ENCODE peak calls at places on chromosomes 4 and X, in seven cellular contexts. Q, C, F, W, J, L and N are unnamed samples. For H3K4me1 and H3K36me3, the result is how much of the 10 kb centered on the place peaks cover.

GRCh38 chr4:130288576-130288975 is 1192.6 kb downstream of the C4orf33 start:
- DNase-seq in Q (no peak), C (no peak), F (no peak), W (no peak), J (no peak), L (no peak), N (no peak)

GRCh38 chr4:13917010-13917409 is 289.5 kb upstream of the BOD1L1 start:
- DNase-seq in Q (peak), C (no peak), F (peak), W (no peak), J (no peak), L (no peak), N (no peak)

GRCh38 chrX:119234931-119235555 is 1.0 kb upstream of the PGRMC1 start:
- DNase-seq in Q (no peak), C (no peak), F (peak), W (peak), J (no peak), L (no peak), N (no peak)

GRCh38 chrX:127038065-127038464 is 218.5 kb downstream of the PRR32 start:
- DNase-seq in Q (no peak), C (no peak), F (no peak), W (no peak), J (no peak), L (peak), N (no peak)

GRCh38 chrX:102067966-102068723 is 57.3 kb upstream of the TCEAL2 start:
- DNase-seq in Q (no peak), C (peak), F (peak), W (no peak), J (no peak), L (peak), N (peak)

GRCh38 chrX:42096262-42096939 is 173.0 kb upstream of the CASK start:
- DNase-seq in Q (peak), C (no peak), F (peak), W (no peak), J (no peak), L (peak), N (no peak)

GRCh38 chr4:1402516-1403101 is 3.6 kb downstream of the NKX1-1 start:
- DNase-seq in Q (no peak), C (no peak), F (no peak), W (no peak), J (peak), L (no peak), N (no peak)

GRCh38 chrX:48918303-48918643 is 551 bp downstream of the PIM2 start:
- DNase-seq in Q (no peak), C (no peak), F (no peak), W (no peak), J (no peak), L (no peak), N (no peak)

GRCh38 chr4:11472535-11472934 is 43.8 kb upstream of the HS3ST1 start:
- DNase-seq in Q (no peak), C (no peak), F (no peak), W (no peak), J (no peak), L (no peak), N (no peak)

GRCh38 chr4:71691416-71692073 is 92.3 kb downstream of the GC start:
- DNase-seq in Q (no peak), C (no peak), F (no peak), W (no peak), J (no peak), L (no peak), N (no peak)

GRCh38 chr4:166546009-166546408 is 673.0 kb downstream of the TLL1 start:
- DNase-seq in Q (no peak), C (no peak), F (no peak), W (no peak), J (no peak), L (no peak), N (no peak)

GRCh38 chrX:138748480-138748879 is 37.0 kb upstream of the FGF13 start:
- DNase-seq in Q (no peak), C (no peak), F (peak), W (no peak), J (no peak), L (peak), N (no peak)

GRCh38 chrX:155263854-155264628 is at the start of gene RAB39B:
- DNase-seq in Q (peak), C (peak), F (peak), W (peak), J (peak), L (peak), N (peak)

GRCh38 chrX:134453631-134454030 is 6.3 kb upstream of the HPRT1 start:
- DNase-seq in Q (no peak), C (no peak), F (no peak), W (no peak), J (no peak), L (no peak), N (no peak)

GRCh38 chr4:37661643-37662221 is 24.4 kb downstream of the RELL1 start:
- DNase-seq in Q (peak), C (no peak), F (no peak), W (no peak), J (no peak), L (no peak), N (no peak)

GRCh38 chrX:118756111-118756510 is 28.7 kb downstream of the IL13RA1 start:
- DNase-seq in Q (peak), C (no peak), F (peak), W (no peak), J (no peak), L (no peak), N (no peak)

GRCh38 chrX:123223859-123224258 is 39.8 kb downstream of the GRIA3 start:
- DNase-seq in Q (no peak), C (no peak), F (no peak), W (no peak), J (no peak), L (no peak), N (no peak)

GRCh38 chrX:73563740-73564073 is 710 bp downstream of the CHIC1 start:
- DNase-seq in Q (peak), C (no peak), F (no peak), W (no peak), J (no peak), L (no peak), N (no peak)

GRCh38 chr4:163592207-163592606 is 97.7 kb downstream of the TMA16 start:
- DNase-seq in Q (no peak), C (no peak), F (no peak), W (no peak), J (no peak), L (no peak), N (no peak)

GRCh38 chrX:80765226-80765625 is 44.5 kb downstream of the BRWD3 start:
- DNase-seq in Q (peak), C (no peak), F (peak), W (no peak), J (no peak), L (peak), N (no peak)

GRCh38 chr4:3183008-3183407 is 66.0 kb upstream of the MSANTD1 start:
- DNase-seq in Q (no peak), C (no peak), F (no peak), W (no peak), J (no peak), L (no peak), N (peak)

GRCh38 chr4:18850763-18851331 is 829.3 kb upstream of the LCORL start:
- DNase-seq in Q (no peak), C (no peak), F (no peak), W (no peak), J (no peak), L (no peak), N (no peak)

GRCh38 chrX:23103546-23103945 is 103.8 kb downstream of the DDX53 start:
- DNase-seq in Q (no peak), C (no peak), F (no peak), W (no peak), J (no peak), L (no peak), N (no peak)

GRCh38 chrX:104833401-104833800 is 267.4 kb downstream of the IL1RAPL2 start:
- DNase-seq in Q (peak), C (no peak), F (no peak), W (no peak), J (no peak), L (no peak), N (no peak)

GRCh38 chrX:40081679-40082068 is 16.1 kb downstream of the BCOR start:
- DNase-seq in Q (no peak), C (no peak), F (no peak), W (no peak), J (no peak), L (no peak), N (no peak)
- H3K4me1 ChIP-seq in Q (under half), C (under half), F (under half), W (under half), J (under half), L (under half), N (half or more)

DNA sequence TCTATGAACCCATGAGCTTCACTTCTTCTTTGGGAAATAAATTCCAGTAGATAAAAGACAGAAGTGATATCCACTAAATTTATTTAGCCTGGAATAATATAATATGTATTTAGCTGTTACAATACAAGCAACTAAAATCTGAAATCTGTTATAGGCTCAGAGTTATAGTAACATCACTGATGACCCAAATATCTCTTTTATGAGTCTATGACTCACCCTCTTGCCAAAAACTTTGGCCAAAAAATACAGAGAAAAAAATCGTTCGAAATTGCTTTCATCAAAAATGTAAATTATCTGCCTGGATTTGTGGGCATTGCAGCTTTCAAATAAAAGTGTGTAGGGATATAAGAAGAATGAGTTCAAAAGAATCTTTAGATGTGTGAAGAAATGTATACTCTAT is 89.4 kb upstream of the DKK2 start:
- DNase-seq in Q (no peak), C (no peak), F (no peak), W (no peak), J (no peak), L (no peak), N (no peak)
- H3K4me3 ChIP-seq in Q (no peak), C (no peak), F (no peak), W (no peak), J (no peak), L (no peak), N (no peak)

DNA sequence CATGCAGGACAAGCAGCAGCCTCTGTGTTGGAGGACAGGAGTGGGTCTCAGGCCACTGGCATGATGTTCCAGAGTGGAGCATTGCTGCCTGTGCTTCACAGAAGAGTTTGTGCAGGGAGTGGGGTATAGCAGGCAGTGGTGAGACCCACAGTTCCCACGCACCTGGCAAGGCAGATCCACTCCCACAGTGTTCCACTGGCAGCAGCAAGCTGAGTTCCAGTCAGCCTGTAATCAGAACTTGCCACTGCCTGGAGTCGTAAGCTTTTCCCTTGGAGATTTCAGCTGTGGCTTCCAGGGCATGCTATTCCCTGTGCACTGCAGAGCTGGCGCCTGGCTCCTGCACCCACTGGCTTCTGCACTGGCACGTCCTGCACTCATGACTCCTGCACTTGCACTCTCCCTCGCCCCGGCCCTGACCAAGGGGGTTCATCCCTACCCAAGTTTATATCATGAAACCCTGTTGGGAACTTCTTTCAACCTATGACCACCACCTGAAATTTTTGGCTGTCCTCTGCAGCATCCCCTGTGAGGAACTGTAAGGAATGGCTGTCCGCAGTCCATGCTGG is 1144.3 kb downstream of the RAPGEF2 start:
- DNase-seq in Q (no peak), C (no peak), F (no peak), W (no peak), J (peak), L (no peak), N (no peak)
- H3K36me3 ChIP-seq in Q (under half), C (under half), F (under half), W (under half), J (under half), L (under half), N (under half)

GRCh38 chrX:2320580-2321327 is 180.0 kb downstream of the DHRSX start:
- DNase-seq in Q (no peak), C (no peak), F (peak), W (peak), J (peak), L (no peak), N (peak)
- H3K4me1 ChIP-seq in Q (under half), C (under half), F (under half), W (under half), J (under half), L (under half), N (under half)

GRCh38 chr4:189143255-189143654 is 797.4 kb upstream of the FRG1 start:
- DNase-seq in Q (no peak), C (no peak), F (no peak), W (no peak), J (no peak), L (peak), N (no peak)
- H3K4me3 ChIP-seq in Q (no peak), C (no peak), F (no peak), W (no peak), J (no peak), L (no peak), N (no peak)

GRCh38 chr4:82893942-82894341 is 3.0 kb upstream of the SEC31A start:
- DNase-seq in Q (no peak), C (no peak), F (peak), W (no peak), J (no peak), L (no peak), N (no peak)
- H3K36me3 ChIP-seq in Q (under half), C (under half), F (under half), W (under half), J (under half), L (under half), N (under half)

GRCh38 chrX:65720580-65720979 is 53.1 kb downstream of the MSN start:
- DNase-seq in Q (no peak), C (no peak), F (no peak), W (peak), J (no peak), L (no peak), N (peak)
- H3K4me1 ChIP-seq in Q (under half), C (half or more), F (under half), W (under half), J (under half), L (under half), N (under half)

DNA sequence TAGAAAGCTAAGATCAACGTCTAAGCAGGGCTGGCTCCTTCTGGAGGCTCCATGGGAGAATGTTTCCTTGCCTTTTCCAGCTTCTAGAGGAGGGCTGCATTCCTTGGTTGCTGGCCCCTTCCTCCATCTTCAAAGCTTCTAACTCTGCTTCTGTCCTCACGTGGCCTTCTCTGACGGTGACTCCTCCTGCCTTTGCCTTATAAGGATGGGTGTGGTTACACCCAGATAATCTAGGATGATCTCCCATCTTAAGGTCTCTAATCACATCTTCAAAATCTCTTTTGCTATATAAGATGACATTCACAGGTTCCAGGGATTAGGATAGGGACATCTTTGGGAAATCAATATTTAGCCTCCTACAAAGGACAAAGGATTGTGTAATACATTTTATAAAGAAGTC is 1.6 kb downstream of the CCNQ start:
- DNase-seq in Q (no peak), C (no peak), F (no peak), W (no peak), J (peak), L (no peak), N (no peak)
- H3K4me3 ChIP-seq in Q (no peak), C (peak), F (no peak), W (no peak), J (no peak), L (peak), N (no peak)